ENCODE peak calls at places on chromosomes 4 and X, in four cellular contexts. D is astrocyte of the cerebellum, A is prostate gland, M is fibroblast of lung. E is an unnamed sample.

GRCh38 chr4:70915048-70915815 is 13.1 kb downstream of the MOB1B start:
- DNase-seq in D (no peak), M (peak), A (no peak), E (no peak)

GRCh38 chr4:98745372-98745771 is 87.0 kb upstream of the TSPAN5 start:
- DNase-seq in M (peak), D (no peak), A (no peak), E (no peak)

GRCh38 chr4:36316544-36317082 is 35.2 kb downstream of the DTHD1 start:
- DNase-seq in M (peak), A (no peak), D (peak), E (peak)

GRCh38 chr4:8209176-8209874 is 10.2 kb downstream of the SH3TC1 start:
- DNase-seq in D (no peak), A (no peak), M (no peak), E (no peak)

GRCh38 chr4:74415602-74416300 is 29.2 kb upstream of the AREG start:
- DNase-seq in M (no peak), D (no peak), A (no peak), E (no peak)

GRCh38 chrX:40313269-40313668 is 215.5 kb upstream of the BCOR start:
- DNase-seq in M (no peak), A (no peak), D (no peak), E (no peak)

GRCh38 chrX:21490341-21490740 is 116.1 kb downstream of the CNKSR2 start:
- DNase-seq in A (no peak), M (no peak), D (peak), E (no peak)

GRCh38 chr4:174490356-174490969 is 31.8 kb downstream of the HPGD start:
- DNase-seq in D (peak), A (no peak), M (peak), E (no peak)

GRCh38 chr4:118776166-118776954 is 59.6 kb downstream of the SEC24D start:
- DNase-seq in A (no peak), M (peak), D (no peak), E (no peak)

GRCh38 chr4:119300388-119301131 is 21.4 kb downstream of the FABP2 start:
- DNase-seq in D (peak), A (peak), M (peak), E (peak)

GRCh38 chrX:81489987-81490386 is 288.1 kb downstream of the SH3BGRL start:
- DNase-seq in M (peak), D (no peak), A (no peak), E (no peak)

GRCh38 chr4:169342906-169343560 is 72.3 kb upstream of the SH3RF1 start:
- DNase-seq in D (no peak), M (no peak), A (no peak), E (no peak)

GRCh38 chr4:21543514-21543913 is 405.1 kb downstream of the KCNIP4 start:
- DNase-seq in D (no peak), M (no peak), A (no peak), E (no peak)

GRCh38 chr4:169254546-169254983 is 16.2 kb downstream of the SH3RF1 start:
- DNase-seq in M (peak), A (no peak), D (peak), E (no peak)

GRCh38 chr4:91113130-91113706 is 986.0 kb downstream of the CCSER1 start:
- DNase-seq in A (no peak), M (peak), D (peak), E (no peak)

GRCh38 chrX:9980927-9981326 is 13.8 kb downstream of the CLDN34 start:
- DNase-seq in D (no peak), M (no peak), A (no peak), E (no peak)

GRCh38 chr4:150116506-150116905 is 38.3 kb downstream of the DCLK2 start:
- DNase-seq in A (no peak), D (no peak), M (no peak), E (no peak)

GRCh38 chr4:4771160-4771559 is 88.3 kb upstream of the MSX1 start:
- DNase-seq in M (no peak), A (no peak), D (no peak), E (no peak)
- TF ChIP-seq CTCF in M (no peak), A (no peak), D (no peak), E (no peak)

GRCh38 chrX:125205918-125206665 is 113.6 kb upstream of the TEX13C start:
- DNase-seq in A (no peak), M (no peak), D (no peak), E (no peak)

GRCh38 chrX:125202486-125203378 is 116.9 kb upstream of the TEX13C start:
- DNase-seq in M (no peak), A (peak), D (no peak), E (no peak)

GRCh38 chrX:125205084-125205917 is 114.4 kb upstream of the TEX13C start:
- DNase-seq in M (peak), A (peak), D (no peak), E (peak)

GRCh38 chrX:125203737-125204578 is 115.7 kb upstream of the TEX13C start:
- DNase-seq in M (no peak), A (peak), D (peak), E (no peak)

DNA sequence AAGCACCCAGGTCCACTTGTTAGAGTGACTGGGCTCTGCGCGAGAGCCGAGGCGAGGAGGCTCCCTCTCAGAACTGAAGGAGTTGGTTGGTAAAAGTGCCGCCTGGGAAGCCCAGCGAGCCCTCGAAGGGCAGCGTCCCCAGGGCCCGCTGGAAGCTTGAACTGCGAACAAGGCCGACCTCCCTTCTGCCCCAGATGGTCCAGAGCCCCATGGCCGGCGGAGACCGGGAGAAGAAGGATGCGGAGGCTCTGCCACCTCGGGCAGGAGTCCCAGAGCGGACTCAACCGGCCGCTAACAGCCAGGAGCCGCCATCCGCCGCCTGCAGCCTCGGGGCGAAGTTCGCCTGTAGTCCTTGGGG is 116.3 kb upstream of the TEX13C start:
- DNase-seq in D (no peak), M (no peak), A (no peak), E (no peak)
- H3K4me3 ChIP-seq in D (peak), M (no peak), A (peak), E (no peak)

GRCh38 chrX:3938587-3938986 is 225.1 kb upstream of the PRKX start:
- DNase-seq in M (no peak), D (no peak), A (no peak), E (no peak)

GRCh38 chrX:3939967-3940610 is 226.6 kb upstream of the PRKX start:
- DNase-seq in M (peak), A (no peak), D (peak), E (no peak)
- TF ChIP-seq CTCF in M (peak), A (peak), D (peak), E (peak)

GRCh38 chr4:88533088-88533790 is 9.7 kb upstream of the PYURF start:
- DNase-seq in M (peak), D (no peak), A (no peak), E (no peak)

GRCh38 chr4:88537725-88538124 is 14.1 kb upstream of the PYURF start:
- DNase-seq in A (no peak), M (no peak), D (no peak), E (no peak)

GRCh38 chr4:88535090-88535755 is 11.6 kb upstream of the PYURF start:
- DNase-seq in M (no peak), D (no peak), A (no peak), E (no peak)

GRCh38 chr4:88531549-88531948 is 8.0 kb upstream of the PYURF start:
- DNase-seq in A (no peak), M (peak), D (no peak), E (no peak)

GRCh38 chr4:88533937-88534750 is 10.6 kb upstream of the PYURF start:
- DNase-seq in M (peak), A (no peak), D (peak), E (no peak)
- H3K4me3 ChIP-seq in M (peak), A (no peak), D (no peak), E (no peak)

DNA sequence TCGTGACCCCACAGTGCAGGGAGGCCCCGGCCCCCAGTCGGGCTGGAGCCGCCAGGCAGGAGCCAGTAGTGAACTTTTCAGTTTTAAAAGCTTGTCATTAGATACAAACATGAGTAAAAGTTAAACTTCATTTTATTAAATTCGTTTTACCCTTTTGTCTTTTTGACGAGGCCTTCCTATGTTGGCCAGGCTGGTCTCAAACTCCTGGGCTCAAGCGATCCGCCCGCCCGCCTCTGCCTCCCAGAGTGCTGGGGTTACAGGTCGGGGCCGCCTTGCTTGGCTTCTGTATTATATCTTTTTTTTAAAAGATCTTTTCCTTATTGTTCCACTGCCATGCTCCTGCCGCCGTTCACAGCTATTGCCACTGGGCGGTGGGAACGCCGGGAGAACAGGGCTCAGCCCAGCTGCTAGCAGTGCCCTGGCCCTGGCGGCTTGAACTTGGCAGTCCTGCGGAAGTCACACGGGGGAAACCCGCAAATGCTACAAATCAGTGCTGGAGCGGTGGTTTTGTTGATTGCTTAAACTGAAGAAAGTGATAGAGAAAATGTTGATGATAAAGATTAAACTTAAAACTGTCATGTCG is 968 bp upstream of the NELFA start:
- DNase-seq in D (peak), M (peak), A (peak), E (peak)
- TF ChIP-seq CTCF in D (peak), M (peak), A (no peak), E (peak)